ENCODE peak calls at places on chromosomes 16 and 17, in nine cellular contexts. L is right cardiac atrium; T is fibroblast of lung; E is A673; B is mesendoderm; P is left ventricle myocardium inferior; G is SK-N-SH; Y is RWPE2; H is CD4-positive, alpha-beta memory T cell. J is an unnamed sample.

GRCh38 chr17:4256952-4257351 is 6.8 kb downstream of the ANKFY1 start:
- DNase-seq in L (no peak), T (peak; percentile 30), E (no peak), B (no peak), P (no peak), G (no peak), Y (no peak), H (no peak), J (no peak)

GRCh38 chr16:25192096-25192495 is 24.7 kb upstream of the AQP8 start:
- DNase-seq in L (no peak), T (peak; percentile 49), E (no peak), B (peak; percentile 15), P (no peak), G (no peak), Y (no peak), H (no peak), J (no peak)

GRCh38 chr17:39671651-39672521 is 3.6 kb downstream of the PNMT start:
- DNase-seq in L (peak; percentile 88), T (peak; percentile 25), E (no peak), B (peak; percentile 70), P (peak; percentile 69), G (peak; percentile 86), Y (no peak), H (no peak), J (no peak)

GRCh38 chr17:44655983-44656700 is at the start of gene MEIOC:
- DNase-seq in L (no peak), T (peak; percentile 11), E (no peak), B (peak; percentile 83), P (no peak), G (peak; percentile 97), Y (peak; percentile 80), H (no peak), J (no peak)

GRCh38 chr17:19262650-19263620 is 25.8 kb downstream of the EPN2 start:
- DNase-seq in L (no peak), T (peak; percentile 70), E (peak; percentile 53), B (no peak), P (no peak), G (no peak), Y (no peak), H (no peak), J (no peak)

GRCh38 chr16:68972720-68973119 is 129.4 kb downstream of the TANGO6 start:
- DNase-seq in L (no peak), T (peak; percentile 78), E (peak; percentile 40), B (peak; percentile 97), P (no peak), G (peak; percentile 27), Y (no peak), H (no peak), J (no peak)

GRCh38 chr17:83076930-83077329 is 2.5 kb upstream of the METRNL start:
- DNase-seq in L (no peak), T (no peak), E (no peak), B (no peak), P (no peak), G (peak; percentile 71), Y (no peak), H (no peak), J (no peak)

GRCh38 chr17:52710363-52710901 is 551.9 kb upstream of the CA10 start:
- DNase-seq in L (no peak), T (no peak), E (no peak), B (peak; percentile 27), P (no peak), G (no peak), Y (no peak), H (no peak), J (no peak)

GRCh38 chr17:74201250-74201649 is 2.2 kb upstream of the RPL38 start:
- DNase-seq in L (no peak), T (no peak), E (peak; percentile 79), B (no peak), P (no peak), G (no peak), Y (no peak), H (no peak), J (no peak)

GRCh38 chr16:79751785-79752184 is 151.2 kb upstream of the MAF start:
- DNase-seq in L (peak; percentile 50), T (peak; percentile 40), E (no peak), B (no peak), P (no peak), G (no peak), Y (peak; percentile 74), H (no peak), J (no peak)

GRCh38 chr17:64786337-64786736 is 124.2 kb upstream of the SMURF2 start:
- DNase-seq in L (no peak), T (no peak), E (no peak), B (no peak), P (no peak), G (no peak), Y (no peak), H (no peak), J (no peak)

GRCh38 chr16:897701-898100 is 73.1 kb downstream of the LMF1 start:
- DNase-seq in L (no peak), T (no peak), E (no peak), B (no peak), P (no peak), G (no peak), Y (no peak), H (no peak), J (no peak)

GRCh38 chr17:8408371-8408770 is 10.7 kb upstream of the RNF222 start:
- DNase-seq in L (no peak), T (no peak), E (no peak), B (peak; percentile 59), P (no peak), G (no peak), Y (peak; percentile 80), H (no peak), J (no peak)

GRCh38 chr17:2883544-2884203 is 87.4 kb downstream of the RAP1GAP2 start:
- DNase-seq in L (no peak), T (peak; percentile 59), E (peak; percentile 15), B (peak; percentile 73), P (peak; percentile 38), G (peak; percentile 56), Y (no peak), H (no peak), J (no peak)

GRCh38 chr16:57720142-57720575 is 15.4 kb upstream of the KATNB1 start:
- DNase-seq in L (no peak), T (peak; percentile 36), E (peak; percentile 19), B (peak; percentile 57), P (no peak), G (peak; percentile 65), Y (no peak), H (peak; percentile 28), J (peak; percentile 23)

GRCh38 chr16:67668495-67669157 is 2.0 kb downstream of the C16orf86 start:
- DNase-seq in L (peak; percentile 64), T (no peak), E (no peak), B (no peak), P (no peak), G (no peak), Y (no peak), H (no peak), J (no peak)

GRCh38 chr17:48612854-48613691 is 2.0 kb downstream of the HOXB8 start:
- DNase-seq in L (no peak), T (peak; percentile 19), E (peak; percentile 87), B (peak; percentile 76), P (no peak), G (peak; percentile 88), Y (no peak), H (peak; percentile 56), J (peak; percentile 46)

GRCh38 chr16:4982056-4982867 is 24.1 kb downstream of the SEC14L5 start:
- DNase-seq in L (peak; percentile 81), T (no peak), E (no peak), B (no peak), P (peak; percentile 74), G (no peak), Y (no peak), H (no peak), J (no peak)

DNA sequence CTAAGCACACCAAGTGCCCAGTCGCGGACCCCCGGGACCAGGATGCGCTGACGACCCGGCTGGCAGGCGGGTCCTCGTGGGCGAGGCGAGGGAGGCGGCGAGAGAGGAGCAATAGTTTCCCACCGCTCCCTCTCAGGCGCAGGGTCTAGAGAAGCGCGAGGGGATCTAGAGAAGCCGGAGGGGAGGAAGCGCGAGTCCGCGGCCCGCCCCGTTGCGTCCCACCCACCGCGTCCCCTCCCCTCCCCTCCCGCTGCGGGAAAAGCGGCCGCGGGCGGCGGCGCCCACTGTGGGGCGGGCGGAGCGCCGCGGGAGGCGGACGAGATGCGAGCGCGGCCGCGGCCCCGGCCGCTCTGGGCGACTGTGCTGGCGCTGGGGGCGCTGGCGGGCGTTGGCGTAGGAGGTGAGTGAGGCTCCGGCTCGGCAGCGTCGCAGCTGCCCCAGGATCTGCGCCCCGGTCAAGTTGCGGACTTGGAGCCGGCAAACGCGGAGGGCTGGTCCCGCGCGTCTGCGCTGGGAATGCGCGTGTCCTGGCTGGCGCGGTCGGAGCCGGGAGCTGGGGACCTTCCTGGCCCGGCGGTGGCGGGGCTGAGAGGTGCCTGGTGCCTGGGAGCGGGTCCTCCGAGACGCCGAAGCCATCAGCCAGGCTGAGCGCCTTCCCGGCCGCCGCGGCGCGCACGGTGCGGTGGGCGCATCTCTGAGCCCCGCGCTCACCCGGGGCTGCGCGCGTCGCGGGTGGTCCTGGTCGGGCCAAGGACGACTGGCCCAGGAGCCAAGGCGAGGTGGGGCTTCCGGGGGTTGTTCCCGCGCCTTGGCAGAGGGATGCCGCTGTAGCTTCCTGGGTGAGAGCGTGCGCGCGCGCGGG is at the start of gene ITGB3:
- DNase-seq in L (peak; percentile 92), T (peak; percentile 79), E (peak; percentile 48), B (peak; percentile 82), P (peak; percentile 82), G (peak; percentile 96), Y (peak; percentile 79), H (peak; percentile 58), J (peak; percentile 56)
- H3K4me1 ChIP-seq in L (peaks cover 3% of the 10 kb centered on the region), T (peaks cover 3% of the 10 kb centered on the region), E (no peaks in the 10 kb centered on the region), B (peaks cover 11% of the 10 kb centered on the region), P (peaks cover 36% of the 10 kb centered on the region), G (peaks cover 9% of the 10 kb centered on the region), Y (peaks cover 8% of the 10 kb centered on the region), H (peaks cover 13% of the 10 kb centered on the region), J (peaks cover 4% of the 10 kb centered on the region)

GRCh38 chr17:72233981-72234380 is 113.2 kb downstream of the SOX9 start:
- DNase-seq in L (no peak), T (no peak), E (no peak), B (no peak), P (no peak), G (no peak), Y (no peak), H (no peak), J (no peak)
- H3K27me3 ChIP-seq in L (no peaks in the 10 kb centered on the region), T (peaks cover 4% of the 10 kb centered on the region), E (no peaks in the 10 kb centered on the region), B (no peaks in the 10 kb centered on the region), P (peaks cover 36% of the 10 kb centered on the region), G (no peaks in the 10 kb centered on the region), Y (no peaks in the 10 kb centered on the region), H (no peaks in the 10 kb centered on the region), J (no peaks in the 10 kb centered on the region)

DNA sequence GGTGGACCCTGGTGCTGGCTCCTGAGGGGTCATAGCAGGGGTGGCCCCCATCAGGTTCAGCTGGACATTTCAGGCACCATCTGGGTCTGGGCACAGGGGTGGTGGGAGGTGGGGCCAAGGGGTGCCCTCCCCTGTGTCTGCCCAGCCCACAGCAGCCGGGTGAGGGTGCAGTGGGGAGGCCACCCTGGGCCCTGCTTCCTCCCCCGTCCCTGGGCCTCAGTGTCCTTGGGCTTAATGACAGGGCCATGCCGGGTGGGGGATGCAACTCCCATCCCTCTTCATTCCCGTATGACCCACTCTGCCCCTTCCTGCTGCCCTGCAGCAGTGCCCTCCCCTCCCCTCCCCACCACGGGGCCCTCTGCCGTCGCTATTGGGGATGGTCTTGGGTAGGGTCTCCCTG is 10.7 kb downstream of the CPNE7 start:
- DNase-seq in L (no peak), T (no peak), E (no peak), B (no peak), P (no peak), G (peak; percentile 35), Y (peak; percentile 54), H (no peak), J (no peak)
- H3K4me1 ChIP-seq in L (no peaks in the 10 kb centered on the region), T (peaks cover 13% of the 10 kb centered on the region), E (peaks cover 4% of the 10 kb centered on the region), B (no peaks in the 10 kb centered on the region), P (peaks cover 10% of the 10 kb centered on the region), G (peaks cover 5% of the 10 kb centered on the region), Y (peaks cover 18% of the 10 kb centered on the region), H (no peaks in the 10 kb centered on the region), J (no peaks in the 10 kb centered on the region)

GRCh38 chr17:59505610-59506276 is 59.7 kb upstream of the DHX40 start:
- DNase-seq in L (no peak), T (peak; percentile 62), E (no peak), B (peak; percentile 84), P (no peak), G (no peak), Y (no peak), H (no peak), J (no peak)
- H3K27me3 ChIP-seq in L (no peaks in the 10 kb centered on the region), T (no peaks in the 10 kb centered on the region), E (peaks cover 5% of the 10 kb centered on the region), B (no peaks in the 10 kb centered on the region), P (no peaks in the 10 kb centered on the region), G (no peaks in the 10 kb centered on the region), Y (no peaks in the 10 kb centered on the region), H (no peaks in the 10 kb centered on the region), J (no peaks in the 10 kb centered on the region)